ENCODE peak calls at places on chromosome 22, in seven cellular contexts. One of them, this sample, is unnamed.

GRCh38 chr22:47249370-47249928 is 487.0 kb downstream of the TBC1D22A start:
- DNase-seq in pancreas: no peak
- DNase-seq in AG04449: no peak
- DNase-seq in fibroblast of pulmonary artery: no peak
- DNase-seq in effector memory CD4-positive, alpha-beta T cell: no peak
- DNase-seq in brain microvascular endothelial cell: no peak
- DNase-seq in CD8-positive, alpha-beta T cell: no peak
- DNase-seq in this sample: no peak

GRCh38 chr22:44151661-44152060 is 29.1 kb upstream of the PARVG start:
- DNase-seq in CD8-positive, alpha-beta T cell: no peak
- DNase-seq in AG04449: no peak
- DNase-seq in pancreas: no peak
- DNase-seq in fibroblast of pulmonary artery: peak
- DNase-seq in effector memory CD4-positive, alpha-beta T cell: no peak
- DNase-seq in brain microvascular endothelial cell: peak
- DNase-seq in this sample: peak

GRCh38 chr22:40857309-40857851 is 432 bp downstream of the XPNPEP3 start:
- DNase-seq in CD8-positive, alpha-beta T cell: no peak
- DNase-seq in AG04449: no peak
- DNase-seq in effector memory CD4-positive, alpha-beta T cell: no peak
- DNase-seq in pancreas: no peak
- DNase-seq in fibroblast of pulmonary artery: peak
- DNase-seq in brain microvascular endothelial cell: no peak
- DNase-seq in this sample: no peak

GRCh38 chr22:37661160-37661924 is 2.8 kb downstream of the PDXP start:
- DNase-seq in pancreas: no peak
- DNase-seq in CD8-positive, alpha-beta T cell: peak
- DNase-seq in brain microvascular endothelial cell: peak
- DNase-seq in fibroblast of pulmonary artery: peak
- DNase-seq in AG04449: no peak
- DNase-seq in effector memory CD4-positive, alpha-beta T cell: no peak
- DNase-seq in this sample: peak

GRCh38 chr22:24067587-24068376 is 56.7 kb downstream of the CABIN1 start:
- DNase-seq in CD8-positive, alpha-beta T cell: no peak
- DNase-seq in brain microvascular endothelial cell: no peak
- DNase-seq in AG04449: no peak
- DNase-seq in fibroblast of pulmonary artery: no peak
- DNase-seq in effector memory CD4-positive, alpha-beta T cell: no peak
- DNase-seq in pancreas: peak
- DNase-seq in this sample: no peak

GRCh38 chr22:23212061-23213030 is 32.0 kb downstream of the BCR start:
- DNase-seq in AG04449: no peak
- DNase-seq in brain microvascular endothelial cell: no peak
- DNase-seq in effector memory CD4-positive, alpha-beta T cell: no peak
- DNase-seq in pancreas: no peak
- DNase-seq in fibroblast of pulmonary artery: no peak
- DNase-seq in CD8-positive, alpha-beta T cell: no peak
- DNase-seq in this sample: no peak

GRCh38 chr22:31497148-31497938 is 1.0 kb downstream of the SFI1 start:
- DNase-seq in fibroblast of pulmonary artery: no peak
- DNase-seq in brain microvascular endothelial cell: no peak
- DNase-seq in effector memory CD4-positive, alpha-beta T cell: no peak
- DNase-seq in pancreas: no peak
- DNase-seq in AG04449: no peak
- DNase-seq in CD8-positive, alpha-beta T cell: peak
- DNase-seq in this sample: no peak

GRCh38 chr22:35697142-35697541 is 20.5 kb upstream of the APOL5 start:
- DNase-seq in effector memory CD4-positive, alpha-beta T cell: no peak
- DNase-seq in brain microvascular endothelial cell: no peak
- DNase-seq in pancreas: no peak
- DNase-seq in CD8-positive, alpha-beta T cell: no peak
- DNase-seq in fibroblast of pulmonary artery: no peak
- DNase-seq in AG04449: no peak
- DNase-seq in this sample: no peak

GRCh38 chr22:22810471-22810870 is 77.1 kb upstream of the IGLL5 start:
- DNase-seq in pancreas: no peak
- DNase-seq in fibroblast of pulmonary artery: no peak
- DNase-seq in AG04449: no peak
- DNase-seq in effector memory CD4-positive, alpha-beta T cell: no peak
- DNase-seq in brain microvascular endothelial cell: no peak
- DNase-seq in CD8-positive, alpha-beta T cell: no peak
- DNase-seq in this sample: no peak

GRCh38 chr22:17846326-17846992 is 72.2 kb upstream of the BID start:
- DNase-seq in pancreas: no peak
- DNase-seq in AG04449: no peak
- DNase-seq in effector memory CD4-positive, alpha-beta T cell: no peak
- DNase-seq in brain microvascular endothelial cell: no peak
- DNase-seq in CD8-positive, alpha-beta T cell: no peak
- DNase-seq in fibroblast of pulmonary artery: no peak
- DNase-seq in this sample: no peak

GRCh38 chr22:37370306-37370979 is 56.8 kb downstream of the ELFN2 start:
- DNase-seq in AG04449: no peak
- DNase-seq in effector memory CD4-positive, alpha-beta T cell: no peak
- DNase-seq in fibroblast of pulmonary artery: no peak
- DNase-seq in brain microvascular endothelial cell: no peak
- DNase-seq in pancreas: no peak
- DNase-seq in CD8-positive, alpha-beta T cell: no peak
- DNase-seq in this sample: no peak

GRCh38 chr22:33381531-33382406 is 323.6 kb upstream of the SYN3 start:
- DNase-seq in effector memory CD4-positive, alpha-beta T cell: no peak
- DNase-seq in brain microvascular endothelial cell: no peak
- DNase-seq in CD8-positive, alpha-beta T cell: no peak
- DNase-seq in AG04449: no peak
- DNase-seq in pancreas: no peak
- DNase-seq in fibroblast of pulmonary artery: no peak
- DNase-seq in this sample: no peak

GRCh38 chr22:26481694-26482093 is 1.9 kb downstream of the HPS4 start:
- DNase-seq in fibroblast of pulmonary artery: no peak
- DNase-seq in AG04449: no peak
- DNase-seq in CD8-positive, alpha-beta T cell: no peak
- DNase-seq in effector memory CD4-positive, alpha-beta T cell: no peak
- DNase-seq in brain microvascular endothelial cell: no peak
- DNase-seq in pancreas: no peak
- DNase-seq in this sample: no peak

GRCh38 chr22:31897842-31898241 is 46.5 kb upstream of the YWHAH start:
- DNase-seq in brain microvascular endothelial cell: no peak
- DNase-seq in effector memory CD4-positive, alpha-beta T cell: no peak
- DNase-seq in fibroblast of pulmonary artery: peak
- DNase-seq in pancreas: no peak
- DNase-seq in CD8-positive, alpha-beta T cell: no peak
- DNase-seq in AG04449: no peak
- DNase-seq in this sample: no peak

GRCh38 chr22:35352214-35353111 is 28.4 kb upstream of the HMOX1 start:
- DNase-seq in pancreas: no peak
- DNase-seq in effector memory CD4-positive, alpha-beta T cell: no peak
- DNase-seq in fibroblast of pulmonary artery: no peak
- DNase-seq in CD8-positive, alpha-beta T cell: no peak
- DNase-seq in brain microvascular endothelial cell: no peak
- DNase-seq in AG04449: no peak
- DNase-seq in this sample: no peak

GRCh38 chr22:23772315-23773246 is at the start of gene MMP11:
- DNase-seq in CD8-positive, alpha-beta T cell: peak
- DNase-seq in fibroblast of pulmonary artery: no peak
- DNase-seq in pancreas: peak
- DNase-seq in brain microvascular endothelial cell: no peak
- DNase-seq in effector memory CD4-positive, alpha-beta T cell: peak
- DNase-seq in AG04449: no peak
- DNase-seq in this sample: no peak

GRCh38 chr22:36982136-36982535 is 37.1 kb downstream of the TST start:
- DNase-seq in CD8-positive, alpha-beta T cell: no peak
- DNase-seq in AG04449: no peak
- DNase-seq in pancreas: no peak
- DNase-seq in brain microvascular endothelial cell: no peak
- DNase-seq in fibroblast of pulmonary artery: no peak
- DNase-seq in effector memory CD4-positive, alpha-beta T cell: no peak
- DNase-seq in this sample: no peak

GRCh38 chr22:50599816-50600454 is 658 bp upstream of the MAPK8IP2 start:
- DNase-seq in pancreas: peak
- DNase-seq in fibroblast of pulmonary artery: peak
- DNase-seq in brain microvascular endothelial cell: no peak
- DNase-seq in AG04449: no peak
- DNase-seq in CD8-positive, alpha-beta T cell: peak
- DNase-seq in effector memory CD4-positive, alpha-beta T cell: peak
- DNase-seq in this sample: no peak

DNA sequence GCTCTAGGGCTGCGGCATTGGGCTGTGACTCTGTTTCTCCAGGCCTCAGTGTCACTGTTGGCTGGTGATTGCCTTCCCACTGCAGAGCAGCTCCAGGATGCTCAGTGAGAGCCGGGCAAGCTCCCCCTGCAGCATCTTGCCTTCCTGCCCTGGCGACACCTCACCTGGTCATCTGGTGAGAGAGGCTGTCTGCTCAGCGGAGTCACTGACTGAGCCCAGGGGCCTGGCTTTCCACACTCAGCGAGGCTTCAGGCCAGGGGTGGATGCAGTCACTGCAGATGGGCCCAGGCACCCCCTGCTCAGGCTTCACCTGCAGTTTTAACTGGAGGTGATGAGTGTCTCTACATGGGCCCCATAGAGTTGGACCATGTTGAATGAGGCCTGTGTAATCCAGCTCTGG is 136.8 kb downstream of the CACNA1I start:
- DNase-seq in CD8-positive, alpha-beta T cell: no peak
- DNase-seq in brain microvascular endothelial cell: no peak
- DNase-seq in fibroblast of pulmonary artery: no peak
- DNase-seq in effector memory CD4-positive, alpha-beta T cell: no peak
- DNase-seq in pancreas: no peak
- DNase-seq in AG04449: no peak
- DNase-seq in this sample: no peak
- H3K4me3 ChIP-seq in CD8-positive, alpha-beta T cell: no peak
- H3K4me3 ChIP-seq in brain microvascular endothelial cell: no peak
- H3K4me3 ChIP-seq in fibroblast of pulmonary artery: no peak
- H3K4me3 ChIP-seq in effector memory CD4-positive, alpha-beta T cell: no peak
- H3K4me3 ChIP-seq in pancreas: no peak
- H3K4me3 ChIP-seq in AG04449: no peak
- H3K4me3 ChIP-seq in this sample: no peak

DNA sequence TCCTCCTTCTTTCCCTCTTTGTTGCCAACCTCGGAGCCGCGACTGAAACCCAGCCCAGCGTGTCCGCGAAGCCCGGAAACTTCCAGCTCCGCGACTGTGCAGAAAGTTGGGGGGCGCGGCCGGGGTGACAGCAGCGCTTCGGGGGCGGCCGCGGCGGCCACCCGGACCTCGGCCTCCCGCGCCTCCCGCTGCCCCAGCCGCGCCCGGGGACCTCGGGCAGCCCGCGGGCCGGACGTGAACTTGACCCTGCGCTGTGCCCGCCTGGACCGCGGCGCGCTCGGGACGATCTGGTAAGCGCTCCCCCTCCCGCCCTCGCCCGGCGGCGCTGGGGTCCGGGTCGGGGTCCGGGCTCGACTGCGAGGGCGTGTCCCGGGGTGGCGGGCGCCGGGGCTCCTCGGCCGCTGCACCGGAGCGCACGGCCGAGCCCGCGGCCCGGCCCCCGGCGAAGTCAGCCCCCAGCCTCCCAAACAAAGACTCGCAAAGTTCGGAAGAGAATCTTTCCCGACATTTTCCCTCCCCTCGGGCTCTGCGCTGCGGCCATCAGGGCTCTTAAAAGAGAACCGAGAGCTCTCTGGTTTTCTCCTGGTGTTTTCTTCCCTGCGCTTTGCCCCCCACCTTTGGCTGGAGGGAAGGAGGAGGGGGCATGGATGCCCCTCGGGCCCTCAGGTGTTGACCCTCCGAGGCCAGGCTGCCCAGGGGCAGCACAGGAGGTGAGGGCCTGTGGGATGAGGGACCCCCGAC is 67.9 kb upstream of the WNT7B start:
- DNase-seq in brain microvascular endothelial cell: no peak
- DNase-seq in AG04449: no peak
- DNase-seq in CD8-positive, alpha-beta T cell: peak
- DNase-seq in pancreas: no peak
- DNase-seq in fibroblast of pulmonary artery: no peak
- DNase-seq in effector memory CD4-positive, alpha-beta T cell: no peak
- DNase-seq in this sample: no peak
- H3K4me3 ChIP-seq in brain microvascular endothelial cell: peak
- H3K4me3 ChIP-seq in AG04449: peak
- H3K4me3 ChIP-seq in CD8-positive, alpha-beta T cell: peak
- H3K4me3 ChIP-seq in pancreas: peak
- H3K4me3 ChIP-seq in fibroblast of pulmonary artery: peak
- H3K4me3 ChIP-seq in effector memory CD4-positive, alpha-beta T cell: peak
- H3K4me3 ChIP-seq in this sample: peak

GRCh38 chr22:19766235-19766505 is 5.6 kb downstream of the TBX1 start:
- DNase-seq in effector memory CD4-positive, alpha-beta T cell: no peak
- DNase-seq in AG04449: no peak
- DNase-seq in pancreas: no peak
- DNase-seq in brain microvascular endothelial cell: no peak
- DNase-seq in fibroblast of pulmonary artery: no peak
- DNase-seq in CD8-positive, alpha-beta T cell: no peak
- DNase-seq in this sample: no peak

GRCh38 chr22:19769393-19769715 is 8.8 kb downstream of the TBX1 start:
- DNase-seq in brain microvascular endothelial cell: no peak
- DNase-seq in AG04449: no peak
- DNase-seq in CD8-positive, alpha-beta T cell: no peak
- DNase-seq in fibroblast of pulmonary artery: no peak
- DNase-seq in pancreas: no peak
- DNase-seq in effector memory CD4-positive, alpha-beta T cell: no peak
- DNase-seq in this sample: no peak

GRCh38 chr22:19766506-19767426 is 6.2 kb downstream of the TBX1 start:
- DNase-seq in pancreas: peak
- DNase-seq in fibroblast of pulmonary artery: no peak
- DNase-seq in AG04449: no peak
- DNase-seq in CD8-positive, alpha-beta T cell: peak
- DNase-seq in effector memory CD4-positive, alpha-beta T cell: no peak
- DNase-seq in brain microvascular endothelial cell: peak
- DNase-seq in this sample: no peak

GRCh38 chr22:19765477-19766234 is 5.1 kb downstream of the TBX1 start:
- DNase-seq in pancreas: no peak
- DNase-seq in AG04449: no peak
- DNase-seq in brain microvascular endothelial cell: no peak
- DNase-seq in fibroblast of pulmonary artery: no peak
- DNase-seq in CD8-positive, alpha-beta T cell: no peak
- DNase-seq in effector memory CD4-positive, alpha-beta T cell: no peak
- DNase-seq in this sample: no peak

GRCh38 chr22:19767427-19768380 is 7.1 kb downstream of the TBX1 start:
- DNase-seq in effector memory CD4-positive, alpha-beta T cell: no peak
- DNase-seq in CD8-positive, alpha-beta T cell: no peak
- DNase-seq in AG04449: no peak
- DNase-seq in pancreas: no peak
- DNase-seq in brain microvascular endothelial cell: no peak
- DNase-seq in fibroblast of pulmonary artery: no peak
- DNase-seq in this sample: no peak
- H3K4me3 ChIP-seq in effector memory CD4-positive, alpha-beta T cell: no peak
- H3K4me3 ChIP-seq in CD8-positive, alpha-beta T cell: no peak
- H3K4me3 ChIP-seq in AG04449: no peak
- H3K4me3 ChIP-seq in pancreas: peak
- H3K4me3 ChIP-seq in brain microvascular endothelial cell: no peak
- H3K4me3 ChIP-seq in fibroblast of pulmonary artery: no peak
- H3K4me3 ChIP-seq in this sample: no peak

GRCh38 chr22:29314537-29315285 is 786 bp downstream of the RASL10A start:
- DNase-seq in brain microvascular endothelial cell: no peak
- DNase-seq in fibroblast of pulmonary artery: no peak
- DNase-seq in AG04449: no peak
- DNase-seq in CD8-positive, alpha-beta T cell: no peak
- DNase-seq in effector memory CD4-positive, alpha-beta T cell: no peak
- DNase-seq in pancreas: no peak
- DNase-seq in this sample: no peak
- H3K4me3 ChIP-seq in brain microvascular endothelial cell: no peak
- H3K4me3 ChIP-seq in fibroblast of pulmonary artery: no peak
- H3K4me3 ChIP-seq in AG04449: no peak
- H3K4me3 ChIP-seq in CD8-positive, alpha-beta T cell: no peak
- H3K4me3 ChIP-seq in effector memory CD4-positive, alpha-beta T cell: no peak
- H3K4me3 ChIP-seq in pancreas: no peak
- H3K4me3 ChIP-seq in this sample: no peak

GRCh38 chr22:49545606-49546005 is 282.1 kb downstream of the BRD1 start:
- DNase-seq in brain microvascular endothelial cell: no peak
- DNase-seq in AG04449: no peak
- DNase-seq in effector memory CD4-positive, alpha-beta T cell: no peak
- DNase-seq in pancreas: no peak
- DNase-seq in fibroblast of pulmonary artery: no peak
- DNase-seq in CD8-positive, alpha-beta T cell: no peak
- DNase-seq in this sample: no peak
- H3K4me3 ChIP-seq in brain microvascular endothelial cell: no peak
- H3K4me3 ChIP-seq in AG04449: no peak
- H3K4me3 ChIP-seq in effector memory CD4-positive, alpha-beta T cell: no peak
- H3K4me3 ChIP-seq in pancreas: no peak
- H3K4me3 ChIP-seq in fibroblast of pulmonary artery: no peak
- H3K4me3 ChIP-seq in CD8-positive, alpha-beta T cell: no peak
- H3K4me3 ChIP-seq in this sample: no peak

This sample was measured in AG04450.